ENCODE peak calls at places on chromosome 1, in five cellular contexts. P is progenitor cell of endocrine pancreas; J is stimulated activated CD8-positive, alpha-beta memory T cell treated with anti-CD3 and anti-CD28 coated beads, Interleukin-4, amount 100 ng/mL, for 1 hour; O is stimulated activated effector memory CD8-positive, alpha-beta T cell treated with anti-CD3 and anti-CD28 coated beads, Interleukin-12 subunit alpha, Interleukin-12 subunit beta, amount 100 ng/mL, for 72 hours; T is T47D. M is an unnamed sample.

GRCh38 chr1:117366982-117367768 is at the start of gene MAN1A2:
- DNase-seq in J (peak), T (peak), O (peak), P (peak), M (peak)

GRCh38 chr1:51600954-51601353 is 15.9 kb upstream of the OSBPL9 start:
- DNase-seq in O (no peak), J (no peak), T (no peak), P (no peak), M (no peak)

GRCh38 chr1:20376880-20377494 is 86.3 kb downstream of the VWA5B1 start:
- DNase-seq in P (peak), O (peak), J (no peak), T (no peak), M (peak)

GRCh38 chr1:93701619-93702018 is 20.0 kb upstream of the BCAR3 start:
- DNase-seq in T (no peak), J (no peak), P (no peak), O (no peak), M (no peak)

GRCh38 chr1:44084998-44085675 is 33.5 kb upstream of the KLF17 start:
- DNase-seq in T (no peak), P (no peak), J (no peak), O (no peak), M (no peak)

GRCh38 chr1:113459279-113459678 is 69.0 kb downstream of the MAGI3 start:
- DNase-seq in T (no peak), J (no peak), O (no peak), P (no peak), M (no peak)

GRCh38 chr1:178612261-178612660 is 99.4 kb downstream of the TEX35 start:
- DNase-seq in P (no peak), J (no peak), T (no peak), O (no peak), M (no peak)

GRCh38 chr1:175232335-175232734 is 39.8 kb upstream of the KIAA0040 start:
- DNase-seq in O (no peak), J (no peak), P (no peak), T (no peak), M (no peak)

GRCh38 chr1:153962088-153963029 is 978 bp downstream of the SLC39A1 start:
- DNase-seq in P (no peak), O (no peak), T (no peak), J (no peak), M (no peak)

M was measured in GM20000.